ENCODE peak calls at places on chromosomes 6 and 20, in four cellular contexts. Y is ecto neural progenitor cell, O is naive B cell, T is A549. Z is an unnamed sample.

GRCh38 chr20:3209946-3210317 is 634 bp downstream of the ITPA start:
- DNase-seq in Y (no peak), O (no peak), T (no peak), Z (no peak)

GRCh38 chr6:155895641-155896040 is 440.0 kb upstream of the NOX3 start:
- DNase-seq in Y (no peak), O (no peak), T (peak; percentile 6), Z (no peak)

GRCh38 chr20:5480824-5481600 is 164.3 kb upstream of the PROKR2 start:
- DNase-seq in Y (no peak), O (no peak), T (no peak), Z (no peak)

GRCh38 chr20:41889871-41890224 is 271.7 kb upstream of the CHD6 start:
- DNase-seq in Y (no peak), O (no peak), T (no peak), Z (no peak)

GRCh38 chr6:20455175-20456075 is 53.7 kb downstream of the E2F3 start:
- DNase-seq in Y (no peak), O (no peak), T (no peak), Z (no peak)

GRCh38 chr6:11248974-11249761 is 16.7 kb upstream of the NEDD9 start:
- DNase-seq in Y (no peak), O (no peak), T (no peak), Z (no peak)

GRCh38 chr6:33589723-33590530 is 9.9 kb upstream of the BAK1 start:
- DNase-seq in Y (peak; percentile 76), O (peak; percentile 44), T (peak; percentile 77), Z (no peak)

GRCh38 chr6:158474961-158475343 is 84.9 kb upstream of the TMEM181 start:
- DNase-seq in Y (no peak), O (no peak), T (peak; percentile 25), Z (no peak)

GRCh38 chr6:144840619-144841018 is 555.5 kb downstream of the UTRN start:
- DNase-seq in Y (no peak), O (no peak), T (no peak), Z (no peak)

GRCh38 chr20:51412991-51413471 is 129.5 kb downstream of the NFATC2 start:
- DNase-seq in Y (no peak), O (no peak), T (no peak), Z (no peak)

GRCh38 chr20:61840661-61841455 is 224.8 kb downstream of the TAF4 start:
- DNase-seq in Y (no peak), O (no peak), T (no peak), Z (no peak)

GRCh38 chr6:168554898-168555617 is 114.1 kb downstream of the SMOC2 start:
- DNase-seq in Y (no peak), O (no peak), T (no peak), Z (no peak)

GRCh38 chr6:83592770-83593394 is 80.5 kb downstream of the PRSS35 start:
- DNase-seq in Y (no peak), O (no peak), T (peak; percentile 52), Z (no peak)